ENCODE peak calls at places on chromosomes 11 and 22, in four cellular contexts. X, Z, I and Q are unnamed samples.

GRCh38 chr11:17739945-17740338 is 5.4 kb downstream of the KCNC1 start:
- DNase-seq in X (no peak), Z (no peak), I (no peak), Q (peak)

GRCh38 chr22:39914584-39914983 is 13.7 kb downstream of the GRAP2 start:
- DNase-seq in X (no peak), Z (no peak), I (no peak), Q (no peak)

GRCh38 chr11:120029321-120029720 is 108.6 kb downstream of the TRIM29 start:
- DNase-seq in X (no peak), Z (no peak), I (no peak), Q (no peak)

GRCh38 chr11:2204361-2205213 is 33.0 kb upstream of the TH start:
- DNase-seq in X (no peak), Z (no peak), I (no peak), Q (peak)

GRCh38 chr22:46377566-46378498 is 42.3 kb downstream of the TRMU start:
- DNase-seq in X (no peak), Z (peak), I (peak), Q (peak)

GRCh38 chr11:88861618-88862017 is 204.2 kb downstream of the GRM5 start:
- DNase-seq in X (no peak), Z (no peak), I (no peak), Q (no peak)

GRCh38 chr22:31244044-31244942 is 32.2 kb downstream of the LIMK2 start:
- DNase-seq in X (peak), Z (peak), I (no peak), Q (no peak)

GRCh38 chr22:18056802-18057474 is 20.9 kb upstream of the PEX26 start:
- DNase-seq in X (no peak), Z (no peak), I (no peak), Q (peak)

GRCh38 chr11:2787816-2788750 is 88.3 kb upstream of the KCNQ1OT1 start:
- DNase-seq in X (no peak), Z (no peak), I (peak), Q (peak)

GRCh38 chr11:14399087-14399486 is 40.1 kb upstream of the RRAS2 start:
- DNase-seq in X (no peak), Z (no peak), I (no peak), Q (no peak)

GRCh38 chr22:31099841-31100761 is 7.3 kb downstream of the SELENOM start:
- DNase-seq in X (no peak), Z (no peak), I (peak), Q (no peak)

GRCh38 chr11:41578421-41579047 is 119.1 kb upstream of the LRRC4C start:
- DNase-seq in X (no peak), Z (peak), I (no peak), Q (no peak)

GRCh38 chr11:73257342-73258103 is 14.6 kb upstream of the P2RY6 start:
- DNase-seq in X (peak), Z (peak), I (no peak), Q (peak)

GRCh38 chr22:30296851-30297250 is 7.5 kb upstream of the CASTOR1 start:
- DNase-seq in X (no peak), Z (no peak), I (no peak), Q (no peak)

GRCh38 chr22:46515208-46516111 is 22.0 kb downstream of the CELSR1 start:
- DNase-seq in X (peak), Z (no peak), I (peak), Q (no peak)

GRCh38 chr22:25054943-25055511 is 102.5 kb downstream of the KIAA1671 start:
- DNase-seq in X (no peak), Z (no peak), I (no peak), Q (no peak)

GRCh38 chr11:8373519-8374432 is 110.1 kb upstream of the LMO1 start:
- DNase-seq in X (no peak), Z (no peak), I (no peak), Q (no peak)

GRCh38 chr11:108558222-108558621 is 35.3 kb downstream of the EXPH5 start:
- DNase-seq in X (no peak), Z (no peak), I (no peak), Q (no peak)

GRCh38 chr22:19480173-19480568 is 451 bp downstream of the CDC45 start:
- DNase-seq in X (no peak), Z (no peak), I (no peak), Q (no peak)

GRCh38 chr11:67387518-67387917 is 4.3 kb upstream of the RAD9A start:
- DNase-seq in X (no peak), Z (no peak), I (no peak), Q (no peak)

GRCh38 chr22:22818202-22818538 is 69.4 kb upstream of the IGLL5 start:
- DNase-seq in X (no peak), Z (no peak), I (no peak), Q (no peak)

GRCh38 chr11:88701816-88702215 is 364.0 kb downstream of the GRM5 start:
- DNase-seq in X (no peak), Z (no peak), I (no peak), Q (no peak)

GRCh38 chr11:34926101-34926830 is 9.8 kb downstream of the PDHX start:
- DNase-seq in X (peak), Z (peak), I (no peak), Q (no peak)